ENCODE peak calls at places on chromosomes 13 and 19, in ten cellular contexts. E is sigmoid colon, B is astrocyte, S is HL-60, R is cardiac fibroblast, Z is cardiac muscle cell, V is hepatocyte, I is brain microvascular endothelial cell, Q is thoracic aorta, C is endodermal cell. A is an unnamed sample.
A peak's percentile ranks its signal among the peaks of the same experiment; 100 is the strongest.

GRCh38 chr13:111115051-111115840 is at the start of gene ARHGEF7:
- DNase-seq in E (no peak), B (no peak), S (no peak), R (no peak), Z (no peak), V (peak; percentile 57), I (no peak), Q (no peak), C (peak; percentile 67), A (no peak)

GRCh38 chr13:29498426-29499040 is 97.0 kb downstream of the SLC7A1 start:
- DNase-seq in E (no peak), B (no peak), S (no peak), R (no peak), Z (no peak), V (no peak), I (no peak), Q (no peak), C (no peak), A (no peak)

GRCh38 chr19:10517361-10517759 is at the start of gene S1PR5:
- DNase-seq in E (no peak), B (no peak), S (no peak), R (no peak), Z (no peak), V (peak; percentile 26), I (no peak), Q (no peak), C (peak; percentile 85), A (no peak)

GRCh38 chr13:40233731-40234195 is 432.7 kb downstream of the FOXO1 start:
- DNase-seq in E (peak; percentile 64), B (no peak), S (no peak), R (no peak), Z (no peak), V (no peak), I (no peak), Q (no peak), C (no peak), A (no peak)

GRCh38 chr19:41302624-41303351 is 7.2 kb upstream of the CCDC97 start:
- DNase-seq in E (peak; percentile 67), B (no peak), S (peak; percentile 45), R (no peak), Z (no peak), V (no peak), I (no peak), Q (no peak), C (no peak), A (no peak)

GRCh38 chr13:98494769-98495168 is 82.1 kb downstream of the STK24 start:
- DNase-seq in E (no peak), B (no peak), S (no peak), R (no peak), Z (no peak), V (no peak), I (no peak), Q (no peak), C (peak; percentile 47), A (no peak)

GRCh38 chr13:19967619-19968018 is 9.1 kb downstream of the ZMYM2 start:
- DNase-seq in E (no peak), B (no peak), S (peak; percentile 22), R (no peak), Z (peak; percentile 12), V (no peak), I (no peak), Q (no peak), C (no peak), A (no peak)

GRCh38 chr13:73119612-73120011 is 60.8 kb downstream of the KLF5 start:
- DNase-seq in E (no peak), B (no peak), S (no peak), R (no peak), Z (no peak), V (no peak), I (no peak), Q (no peak), C (no peak), A (no peak)

GRCh38 chr19:1247747-1248453 is 483 bp upstream of the MIDN start:
- DNase-seq in E (peak; percentile 91), B (peak; percentile 56), S (peak; percentile 45), R (peak; percentile 72), Z (peak; percentile 60), V (peak; percentile 88), I (peak; percentile 42), Q (no peak), C (peak; percentile 87), A (no peak)
- TF ChIP-seq CTCF in E (no peak), B (peak; percentile 10), S (no peak), R (peak; percentile 25), Z (peak; percentile 32), V (peak; percentile 44), I (peak; percentile 55), Q (no peak), C (peak; percentile 57), A (peak; percentile 50)

DNA sequence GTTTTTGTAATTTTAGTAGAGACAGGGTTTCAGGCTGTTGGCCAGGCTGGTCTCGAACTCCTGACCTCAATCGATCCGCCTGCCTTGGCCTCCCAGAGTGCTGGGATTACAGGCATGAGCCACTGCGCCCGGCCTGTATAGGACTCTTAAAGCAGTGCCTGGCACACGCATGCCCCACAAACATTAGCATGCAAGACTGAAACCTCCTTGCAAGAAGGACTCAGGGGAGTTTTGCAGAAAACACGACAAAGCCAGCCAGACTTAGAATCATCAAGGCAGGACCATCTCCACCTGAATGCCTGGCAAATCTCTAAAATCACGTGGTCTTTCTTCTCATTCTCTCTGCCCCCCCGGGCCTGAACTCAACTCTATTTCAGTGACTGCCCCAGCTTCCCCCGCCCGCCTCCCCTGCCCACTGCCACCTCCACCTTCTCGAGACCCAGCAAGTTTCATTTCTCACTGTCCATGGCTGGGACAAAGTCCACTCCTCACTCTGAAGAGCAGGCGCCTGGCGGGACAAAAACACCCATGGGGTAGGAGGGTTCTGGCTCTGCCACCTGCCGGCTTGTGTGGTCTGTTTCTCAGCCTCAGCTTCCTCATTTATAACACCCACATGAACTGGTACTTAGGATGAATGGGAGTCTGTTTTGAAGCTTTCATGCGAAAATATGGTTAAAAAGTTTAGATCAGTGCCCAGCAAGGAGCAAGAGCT is 2.4 kb downstream of the TICAM1 start:
- DNase-seq in E (no peak), B (no peak), S (peak; percentile 69), R (no peak), Z (no peak), V (peak; percentile 69), I (no peak), Q (no peak), C (no peak), A (no peak)
- H3K4me3 ChIP-seq in E (no peak overlapping the region), B (no peak overlapping the region), S (no peak overlapping the region), R (no peak overlapping the region), Z (no peak overlapping the region), V (no peak overlapping the region), I (no peak overlapping the region), Q (peak overlapping the region; percentile 7), C (no peak overlapping the region), A (no peak overlapping the region)

DNA sequence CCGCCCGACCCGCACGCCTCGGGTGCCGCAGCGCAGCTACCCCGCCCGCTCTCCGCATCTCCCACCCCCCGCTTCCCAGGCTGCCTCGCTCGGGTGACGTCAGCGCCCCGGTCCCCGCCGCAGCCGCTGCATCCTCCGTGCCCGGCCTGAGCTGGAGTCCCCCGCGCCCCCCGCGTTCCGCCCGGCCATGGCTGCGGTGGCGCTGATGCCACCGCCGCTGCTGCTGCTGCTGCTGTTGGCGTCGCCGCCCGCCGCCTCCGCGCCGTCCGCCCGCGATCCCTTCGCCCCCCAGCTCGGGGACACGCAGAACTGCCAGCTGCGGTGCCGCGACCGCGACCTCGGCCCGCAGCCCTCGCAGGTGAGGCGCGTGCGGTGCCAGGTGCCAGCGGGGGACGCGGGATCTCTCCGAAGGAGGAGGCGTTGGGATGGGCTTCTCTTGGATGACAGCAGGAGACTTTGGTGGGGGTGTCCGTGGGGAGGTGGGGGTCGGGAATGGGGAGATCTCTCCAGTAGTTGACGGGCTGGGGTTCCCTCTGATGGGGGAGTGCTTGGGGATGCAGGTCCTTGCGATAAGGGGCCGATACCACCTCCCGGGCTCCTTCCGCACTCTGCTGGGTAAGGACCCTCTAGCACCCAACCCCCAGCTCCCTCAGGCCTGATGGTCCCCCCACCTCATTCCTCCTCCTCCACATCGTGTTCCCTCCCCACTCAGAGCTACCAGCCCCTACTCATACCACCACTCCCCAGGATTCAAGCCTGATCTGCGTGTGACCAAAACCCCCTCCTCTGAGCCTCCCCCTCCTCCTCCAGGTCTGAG is at the start of gene TMEM59L:
- DNase-seq in E (no peak), B (no peak), S (no peak), R (no peak), Z (no peak), V (no peak), I (no peak), Q (no peak), C (peak; percentile 75), A (no peak)
- TF ChIP-seq CTCF in E (no peak), B (no peak), S (no peak), R (no peak), Z (no peak), V (no peak), I (no peak), Q (no peak), C (no peak), A (no peak)

GRCh38 chr19:45780146-45780447 is 2.2 kb downstream of the DMPK start:
- DNase-seq in E (peak; percentile 65), B (no peak), S (no peak), R (no peak), Z (no peak), V (no peak), I (no peak), Q (no peak), C (peak; percentile 65), A (no peak)

GRCh38 chr19:45782820-45783785 is 813 bp upstream of the DMPK start:
- DNase-seq in E (peak; percentile 93), B (peak; percentile 52), S (no peak), R (peak; percentile 73), Z (peak; percentile 56), V (no peak), I (peak; percentile 28), Q (no peak), C (peak; percentile 51), A (no peak)

GRCh38 chr19:45782162-45782623 is at the start of gene DMPK:
- DNase-seq in E (peak; percentile 84), B (no peak), S (no peak), R (peak; percentile 35), Z (no peak), V (no peak), I (no peak), Q (no peak), C (no peak), A (no peak)

GRCh38 chr19:45780448-45781281 is 1.6 kb downstream of the DMPK start:
- DNase-seq in E (peak; percentile 71), B (no peak), S (no peak), R (no peak), Z (no peak), V (no peak), I (no peak), Q (no peak), C (no peak), A (no peak)

DNA sequence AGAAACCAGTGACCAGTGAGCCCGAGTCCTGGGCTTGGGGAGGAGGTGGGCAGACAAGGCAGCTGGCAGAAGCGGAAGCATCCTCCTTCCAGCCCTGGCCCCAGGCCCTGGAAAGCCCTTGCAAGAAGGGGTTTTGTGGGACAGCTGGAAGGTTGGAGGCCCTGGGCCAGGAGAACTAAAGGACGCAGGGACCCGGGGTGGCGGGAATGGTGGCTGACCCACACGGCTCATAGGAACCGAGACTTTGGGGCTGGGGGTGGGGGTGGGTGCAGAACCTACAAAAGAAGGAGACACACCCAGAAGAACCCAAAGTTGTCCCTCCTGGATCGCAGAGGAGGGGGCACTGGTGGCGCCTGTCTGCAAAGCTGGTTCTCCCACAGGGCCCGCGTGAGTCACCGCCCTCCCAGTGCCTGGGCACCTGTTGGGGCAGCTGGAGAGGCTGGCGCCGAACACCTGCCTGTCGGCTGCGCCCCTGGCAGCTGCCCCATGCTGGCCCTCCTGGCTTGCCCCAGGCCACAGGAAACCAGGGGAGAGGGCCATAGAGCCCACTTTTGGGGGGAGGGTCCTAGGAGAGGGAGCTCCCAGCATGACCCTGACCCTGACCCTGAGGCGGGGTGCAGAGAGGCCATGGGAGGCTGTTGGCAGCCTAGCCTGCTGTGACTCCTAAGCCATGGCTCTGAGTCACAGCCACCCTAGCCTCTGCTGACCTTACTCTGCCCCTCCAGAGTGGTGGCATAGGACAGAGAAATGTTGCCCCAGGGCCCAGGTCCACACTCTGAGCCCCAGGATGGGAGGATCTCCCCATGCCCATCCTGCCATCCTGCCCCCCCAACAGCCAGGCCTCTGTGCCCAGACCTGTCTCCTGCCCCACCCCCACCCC is 768 bp downstream of the DMPK start:
- DNase-seq in E (peak; percentile 73), B (no peak), S (no peak), R (no peak), Z (no peak), V (no peak), I (no peak), Q (no peak), C (no peak), A (no peak)
- H3K4me3 ChIP-seq in E (peak overlapping the region; percentile 85), B (no peak overlapping the region), S (no peak overlapping the region), R (peak overlapping the region; percentile 33), Z (peak overlapping the region; percentile 36), V (peak overlapping the region; percentile 10), I (peak overlapping the region; percentile 37), Q (peak overlapping the region; percentile 91), C (no peak overlapping the region), A (peak overlapping the region; percentile 54)